ENCODE peak calls at places on chromosomes 7 and 10, in ten cellular contexts. U, X, E, C, J, L, K, N, I and F are unnamed samples.

GRCh38 chr7:92732451-92733036 is 103.8 kb downstream of the CDK6 start:
- DNase-seq in X (no peak), N (no peak), C (no peak), I (no peak), J (no peak), K (no peak), L (no peak), U (no peak), E (no peak), F (no peak)

GRCh38 chr10:110802090-110802489 is 69.6 kb upstream of the PDCD4 start:
- DNase-seq in I (peak), E (no peak), U (no peak), N (no peak), K (no peak), X (peak), J (no peak), C (no peak), L (no peak), F (no peak)

GRCh38 chr7:31110331-31111108 is 58.4 kb downstream of the ADCYAP1R1 start:
- DNase-seq in C (no peak), N (no peak), L (no peak), J (no peak), X (no peak), E (no peak), I (no peak), U (no peak), K (no peak), F (no peak)

GRCh38 chr7:25669300-25669781 is 441.1 kb upstream of the NPVF start:
- DNase-seq in K (no peak), L (no peak), J (no peak), E (no peak), I (no peak), C (no peak), U (no peak), X (no peak), N (no peak), F (no peak)

GRCh38 chr7:8418627-8419245 is 14.7 kb upstream of the NXPH1 start:
- DNase-seq in X (peak), L (peak), N (no peak), I (peak), C (peak), E (peak), J (peak), K (no peak), U (peak), F (peak)

GRCh38 chr7:127911968-127912511 is 119.2 kb downstream of the LRRC4 start:
- DNase-seq in K (no peak), L (no peak), E (no peak), C (no peak), U (no peak), N (no peak), I (no peak), J (no peak), X (no peak), F (peak)

GRCh38 chr7:2253525-2254244 is 11.7 kb downstream of the NUDT1 start:
- DNase-seq in N (no peak), E (no peak), J (no peak), I (no peak), L (no peak), U (no peak), K (no peak), C (no peak), X (no peak), F (no peak)

GRCh38 chr10:60531006-60531405 is 141.3 kb upstream of the ANK3 start:
- DNase-seq in N (no peak), U (no peak), K (no peak), C (no peak), E (no peak), X (no peak), L (no peak), I (no peak), J (no peak), F (no peak)

GRCh38 chr7:99457050-99457645 is 8.8 kb downstream of the ATP5MF start:
- DNase-seq in L (no peak), I (no peak), U (no peak), N (no peak), E (no peak), J (no peak), X (no peak), C (no peak), K (no peak), F (no peak)

GRCh38 chr10:62084434-62084833 is 182.9 kb downstream of the ARID5B start:
- DNase-seq in J (no peak), C (no peak), I (peak), E (no peak), K (no peak), L (no peak), X (peak), U (no peak), N (no peak), F (no peak)

GRCh38 chr7:65554-65953 is 126.8 kb upstream of the FAM20C start:
- DNase-seq in I (peak), C (no peak), X (peak), E (no peak), U (peak), J (no peak), L (no peak), N (peak), K (no peak), F (no peak)

GRCh38 chr7:63117-63480 is 129.3 kb upstream of the FAM20C start:
- DNase-seq in N (peak), U (peak), E (no peak), I (no peak), C (no peak), L (no peak), X (no peak), K (peak), J (no peak), F (no peak)

GRCh38 chr7:63521-64021 is 128.8 kb upstream of the FAM20C start:
- DNase-seq in U (peak), N (peak), K (peak), X (no peak), C (no peak), L (no peak), J (no peak), E (no peak), I (no peak), F (no peak)

GRCh38 chr7:64799-65430 is 127.5 kb upstream of the FAM20C start:
- DNase-seq in L (no peak), C (no peak), X (peak), J (no peak), U (peak), K (peak), I (peak), E (no peak), N (peak), F (no peak)

GRCh38 chr7:64098-64521 is 128.3 kb upstream of the FAM20C start:
- DNase-seq in X (peak), L (peak), K (peak), N (peak), E (no peak), J (peak), U (peak), I (peak), C (peak), F (no peak)
- TF ChIP-seq CTCF in X (peak), L (peak), K (no peak), N (peak), E (no peak), J (peak), U (peak), I (peak), C (peak), F (peak)

GRCh38 chr10:83310688-83311087 is 828.6 kb upstream of the GHITM start:
- DNase-seq in K (no peak), X (no peak), C (no peak), J (peak), L (no peak), U (no peak), E (no peak), I (no peak), N (no peak), F (no peak)
- TF ChIP-seq CTCF in K (no peak), X (no peak), C (no peak), J (peak), L (no peak), U (no peak), E (no peak), I (no peak), N (no peak), F (no peak)

DNA sequence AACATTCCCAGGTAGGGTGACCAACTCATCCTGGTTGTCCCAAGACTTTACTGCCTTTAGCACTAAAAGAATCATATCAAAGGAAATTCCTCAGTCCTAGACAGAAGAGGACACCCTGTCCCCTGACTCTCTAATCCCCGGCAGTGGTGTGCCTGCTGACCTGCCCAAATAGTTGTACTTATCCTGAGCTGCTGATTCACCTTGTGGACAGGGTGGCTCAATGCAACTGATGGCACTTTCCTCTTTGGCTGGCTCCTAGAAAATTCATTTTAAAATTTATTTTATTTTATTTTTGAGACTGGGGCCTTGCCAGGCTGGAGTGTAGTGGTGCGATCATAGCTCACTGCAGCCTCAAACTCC is 111.7 kb downstream of the JCAD start:
- DNase-seq in C (peak), I (no peak), N (no peak), U (no peak), J (peak), E (no peak), X (no peak), L (no peak), K (no peak), F (no peak)
- TF ChIP-seq CTCF in C (peak), I (no peak), N (no peak), U (peak), J (no peak), E (no peak), X (peak), L (peak), K (no peak), F (no peak)

GRCh38 chr10:123150986-123151738 is 3.0 kb upstream of the BUB3 start:
- DNase-seq in K (no peak), U (no peak), L (no peak), X (no peak), I (no peak), N (no peak), E (no peak), C (peak), J (peak), F (peak)
- TF ChIP-seq CTCF in K (no peak), U (no peak), L (no peak), X (no peak), I (no peak), N (no peak), E (no peak), C (no peak), J (peak), F (peak)

GRCh38 chr7:142321391-142321790 is 63.5 kb upstream of the PRSS58 start:
- DNase-seq in C (no peak), U (no peak), E (no peak), K (no peak), X (no peak), J (no peak), N (no peak), L (no peak), I (no peak), F (no peak)

GRCh38 chr7:142320883-142321282 is 63.0 kb upstream of the PRSS58 start:
- DNase-seq in L (no peak), U (no peak), E (no peak), N (no peak), K (no peak), C (no peak), J (no peak), X (no peak), I (no peak), F (no peak)

GRCh38 chr7:142327555-142327954 is 69.7 kb upstream of the PRSS58 start:
- DNase-seq in L (no peak), E (no peak), U (no peak), C (no peak), J (peak), N (no peak), K (no peak), I (no peak), X (no peak), F (no peak)

GRCh38 chr7:142319970-142320369 is 62.1 kb upstream of the PRSS58 start:
- DNase-seq in U (no peak), I (no peak), N (no peak), J (no peak), L (no peak), X (no peak), C (peak), K (no peak), E (no peak), F (no peak)

GRCh38 chr7:142323706-142324105 is 65.8 kb upstream of the PRSS58 start:
- DNase-seq in C (peak), U (no peak), J (peak), N (no peak), I (no peak), L (no peak), X (no peak), E (no peak), K (peak), F (no peak)
- TF ChIP-seq CTCF in C (peak), U (peak), J (peak), N (no peak), I (peak), L (peak), X (peak), E (no peak), K (peak), F (peak)

GRCh38 chr10:120387326-120387725 is 69.7 kb upstream of the PLPP4 start:
- DNase-seq in E (no peak), U (no peak), J (no peak), K (no peak), C (no peak), L (peak), I (peak), X (peak), N (no peak), F (no peak)

GRCh38 chr10:120396228-120396627 is 60.8 kb upstream of the PLPP4 start:
- DNase-seq in L (no peak), U (no peak), C (no peak), X (no peak), K (no peak), I (no peak), N (no peak), J (no peak), E (no peak), F (no peak)

GRCh38 chr10:120394446-120394845 is 62.6 kb upstream of the PLPP4 start:
- DNase-seq in J (no peak), K (no peak), I (peak), L (no peak), U (no peak), N (no peak), E (no peak), X (no peak), C (no peak), F (no peak)

GRCh38 chr10:120392671-120393079 is 64.4 kb upstream of the PLPP4 start:
- DNase-seq in E (peak), L (no peak), J (no peak), N (no peak), I (no peak), U (no peak), X (no peak), C (no peak), K (no peak), F (no peak)

DNA sequence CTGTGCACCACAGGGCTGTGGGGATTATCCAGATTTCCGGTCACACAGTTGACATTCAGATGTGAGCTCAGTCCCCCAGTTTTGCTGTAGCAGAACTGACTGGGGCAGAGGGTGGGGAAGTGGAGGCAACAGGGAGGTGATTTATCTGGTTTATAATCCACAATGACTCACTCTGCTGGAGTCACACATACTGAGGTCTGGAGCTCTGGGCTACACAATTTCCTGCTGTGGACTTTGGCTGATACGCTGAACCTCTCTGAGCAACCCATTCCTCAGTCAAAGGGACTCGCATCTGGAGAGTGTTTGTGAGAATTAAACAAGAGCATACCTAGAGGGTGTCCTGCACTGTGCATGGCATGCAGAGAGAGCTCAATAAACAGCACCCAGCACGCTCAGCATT is 64.8 kb upstream of the PLPP4 start:
- DNase-seq in K (no peak), C (no peak), I (no peak), U (no peak), L (no peak), E (no peak), J (no peak), N (no peak), X (no peak), F (no peak)
- TF ChIP-seq CTCF in K (no peak), C (no peak), I (no peak), U (no peak), L (no peak), E (no peak), J (no peak), N (no peak), X (no peak), F (no peak)

DNA sequence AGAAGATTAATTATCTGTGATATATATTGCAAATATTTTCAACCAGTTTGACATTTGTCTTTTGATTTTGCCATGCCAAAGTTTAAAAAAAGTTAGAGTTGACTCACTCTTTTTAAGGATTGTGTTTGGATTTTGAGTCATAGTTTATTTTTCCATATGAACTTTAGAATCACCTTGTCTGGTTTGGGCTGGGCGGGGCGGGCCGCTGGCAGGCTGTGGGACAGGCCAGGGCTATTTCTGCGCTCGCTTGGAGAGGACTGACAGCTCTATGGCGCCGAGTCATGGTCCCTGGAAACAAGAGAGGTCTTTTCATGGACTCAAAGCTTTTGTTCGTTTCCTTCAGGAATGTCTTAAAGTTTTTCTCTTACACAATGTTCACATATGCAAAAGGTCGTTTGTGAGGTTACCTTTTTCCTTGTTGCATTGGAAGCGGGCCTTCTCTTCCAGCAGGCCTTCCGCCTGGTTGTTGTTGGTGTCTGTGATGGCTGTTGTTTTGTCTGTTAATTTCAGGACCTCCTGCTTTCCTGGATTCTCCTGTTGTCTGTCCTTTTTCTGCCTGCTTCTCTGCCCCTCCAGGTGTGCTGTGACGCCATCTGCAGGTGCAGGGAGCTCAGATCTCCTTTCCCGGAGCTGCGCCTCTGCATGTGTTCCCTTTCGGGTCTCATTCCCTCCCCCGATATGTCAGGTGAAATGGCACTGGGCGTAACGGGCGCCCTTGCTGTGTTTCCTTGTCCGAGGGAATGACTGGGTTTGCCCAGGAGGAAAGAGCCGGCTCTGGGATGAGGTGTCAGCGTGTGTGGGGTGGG is 53.8 kb downstream of the INPP5A start:
- DNase-seq in N (peak), X (peak), E (no peak), K (peak), U (peak), I (peak), J (no peak), C (peak), L (peak), F (no peak)
- TF ChIP-seq CTCF in N (no peak), X (no peak), E (no peak), K (no peak), U (no peak), I (no peak), J (no peak), C (no peak), L (no peak), F (no peak)

GRCh38 chr10:43222296-43222695 is 44.6 kb downstream of the RASGEF1A start:
- DNase-seq in L (no peak), N (peak), I (no peak), X (no peak), J (no peak), K (no peak), U (no peak), C (no peak), E (no peak), F (no peak)

GRCh38 chr10:43219848-43220247 is 47.0 kb downstream of the RASGEF1A start:
- DNase-seq in E (no peak), C (no peak), N (peak), U (no peak), K (peak), J (no peak), L (no peak), X (no peak), I (no peak), F (no peak)

GRCh38 chr10:43220971-43221418 is 45.9 kb downstream of the RASGEF1A start:
- DNase-seq in I (no peak), C (no peak), X (no peak), J (no peak), L (no peak), E (no peak), N (no peak), K (no peak), U (peak), F (no peak)

GRCh38 chr10:43223056-43223455 is 43.8 kb downstream of the RASGEF1A start:
- DNase-seq in U (no peak), C (no peak), E (no peak), X (no peak), L (no peak), N (no peak), J (no peak), I (no peak), K (no peak), F (no peak)

DNA sequence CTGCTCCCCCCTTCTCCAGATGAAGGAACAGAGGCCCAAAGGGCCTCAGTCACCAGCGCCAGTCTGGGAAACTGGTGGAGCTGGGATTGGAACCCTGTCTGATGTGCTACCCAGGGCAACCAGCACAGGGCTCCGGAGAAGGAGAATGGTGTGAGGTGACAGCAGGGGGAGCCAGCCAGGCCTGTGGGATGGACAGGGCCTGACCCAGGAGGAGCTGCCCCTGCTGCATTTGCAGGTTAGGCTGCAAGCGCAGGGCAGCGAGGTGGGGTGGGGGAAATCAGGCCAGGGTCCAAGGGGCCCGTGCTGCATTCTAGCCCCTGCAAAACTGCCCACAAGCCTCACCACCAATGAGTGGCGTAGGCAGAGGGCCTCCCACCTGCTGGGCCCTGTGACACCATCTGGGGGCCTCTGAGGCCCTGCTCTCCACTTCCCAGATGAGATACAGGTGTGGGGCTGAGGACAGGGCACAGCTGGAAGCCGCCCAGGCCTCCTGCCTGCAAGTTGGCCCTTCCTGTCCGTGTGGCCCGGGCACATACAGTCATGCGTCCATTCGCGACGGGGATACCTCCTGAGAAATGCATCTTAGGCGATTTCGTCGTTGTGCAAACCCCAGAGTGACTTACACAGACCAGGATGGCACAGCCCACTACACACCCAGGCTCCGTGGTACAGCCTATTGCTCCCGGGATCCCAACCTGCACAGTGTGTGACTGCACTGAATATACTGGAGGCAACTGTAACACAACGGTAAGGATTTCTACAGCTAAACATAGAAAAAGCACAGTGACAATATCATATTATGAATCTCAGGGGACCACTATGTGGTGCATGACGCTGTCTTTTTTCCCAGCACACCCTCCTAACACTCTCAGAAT is 45.2 kb downstream of the RASGEF1A start:
- DNase-seq in L (no peak), I (no peak), N (peak), U (peak), K (peak), X (no peak), J (peak), E (no peak), C (no peak), F (no peak)
- TF ChIP-seq CTCF in L (peak), I (peak), N (no peak), U (no peak), K (no peak), X (no peak), J (peak), E (no peak), C (no peak), F (peak)